ENCODE peak calls at places on chromosomes 16 and 17, in four cellular contexts. J, V, H and I are unnamed samples.

GRCh38 chr16:26987631-26988030 is 79.1 kb upstream of the C16orf82 start:
- DNase-seq in H (no peak), V (peak), J (no peak), I (no peak)

GRCh38 chr16:59259074-59259963 is 525.2 kb upstream of the GOT2 start:
- DNase-seq in J (no peak), V (no peak), H (no peak), I (no peak)

GRCh38 chr17:79002291-79002690 is 7.3 kb downstream of the CANT1 start:
- DNase-seq in H (no peak), V (no peak), J (peak), I (no peak)

GRCh38 chr16:71357681-71358080 is 842 bp upstream of the CALB2 start:
- DNase-seq in H (no peak), J (no peak), V (no peak), I (peak)

GRCh38 chr16:89599451-89599858 is 14.0 kb upstream of the DPEP1 start:
- DNase-seq in H (no peak), J (no peak), V (no peak), I (peak)

GRCh38 chr16:86709103-86709502 is 130.8 kb downstream of the FOXL1 start:
- DNase-seq in J (no peak), V (no peak), H (no peak), I (no peak)

GRCh38 chr16:230949-231348 is 1.7 kb upstream of the LUC7L start:
- DNase-seq in V (no peak), H (no peak), J (no peak), I (no peak)

GRCh38 chr17:21388066-21388465 is 11.9 kb downstream of the KCNJ12 start:
- DNase-seq in J (no peak), V (no peak), H (peak), I (no peak)

GRCh38 chr17:48472485-48473281 is 42.7 kb upstream of the SKAP1 start:
- DNase-seq in V (peak), J (no peak), H (no peak), I (peak)

GRCh38 chr16:515175-515962 is 12.1 kb upstream of the CAPN15 start:
- DNase-seq in V (no peak), J (peak), H (no peak), I (no peak)

GRCh38 chr17:42409467-42410351 is 13.3 kb downstream of the CAVIN1 start:
- DNase-seq in V (peak), H (peak), J (peak), I (peak)

GRCh38 chr16:81521141-81521626 is 76.6 kb downstream of the CMIP start:
- DNase-seq in H (no peak), J (no peak), V (no peak), I (no peak)

GRCh38 chr17:65434251-65434650 is 127.2 kb downstream of the AXIN2 start:
- DNase-seq in J (no peak), V (no peak), H (no peak), I (no peak)

GRCh38 chr17:12730931-12731521 is 58.3 kb upstream of the ARHGAP44 start:
- DNase-seq in H (peak), J (no peak), V (peak), I (peak)

GRCh38 chr17:35566955-35567354 is 6.3 kb upstream of the SLFN14 start:
- DNase-seq in V (no peak), J (no peak), H (no peak), I (no peak)